ENCODE peak calls at places on chromosomes 16 and 17, in nine cellular contexts. X, K, R, S, Z, D, V, Y and P are unnamed samples.
A peak's percentile ranks its signal among the peaks of the same experiment; 100 is the strongest.

GRCh38 chr16:80029381-80029630 is 428.8 kb upstream of the MAF start:
- DNase-seq in K (no peak), D (no peak), R (no peak), Z (no peak), S (no peak), X (no peak), Y (no peak), V (no peak), P (no peak)

GRCh38 chr16:58331024-58331707 is 36.3 kb upstream of the PRSS54 start:
- DNase-seq in Z (no peak), Y (peak; percentile 20), R (no peak), D (no peak), S (peak; percentile 62), X (no peak), K (no peak), V (no peak), P (peak; percentile 33)

GRCh38 chr17:21368545-21369246 is 7.5 kb upstream of the KCNJ12 start:
- DNase-seq in R (no peak), K (no peak), D (no peak), S (no peak), Z (no peak), X (no peak), V (no peak), Y (no peak), P (no peak)

GRCh38 chr17:59627269-59627668 is 7.6 kb downstream of the CLTC start:
- DNase-seq in K (no peak), S (no peak), V (no peak), R (no peak), Z (no peak), Y (no peak), X (no peak), D (no peak), P (no peak)

GRCh38 chr17:68424861-68425260 is 32.4 kb downstream of the WIPI1 start:
- DNase-seq in D (peak; percentile 56), Y (no peak), R (no peak), V (peak; percentile 12), K (no peak), Z (no peak), S (no peak), X (no peak), P (no peak)

GRCh38 chr16:88331989-88332920 is 50.5 kb upstream of the ZNF469 start:
- DNase-seq in D (peak; percentile 96), Y (peak; percentile 100), Z (peak; percentile 81), S (no peak), R (no peak), V (peak; percentile 91), K (peak; percentile 99), X (no peak), P (peak; percentile 80)

GRCh38 chr17:78824240-78824639 is 16.4 kb downstream of the USP36 start:
- DNase-seq in R (no peak), S (peak; percentile 20), Y (no peak), D (no peak), V (no peak), Z (no peak), K (no peak), X (no peak), P (no peak)

GRCh38 chr16:69108069-69108904 is 2.8 kb downstream of the HAS3 start:
- DNase-seq in D (no peak), X (no peak), Z (no peak), K (peak; percentile 32), Y (no peak), V (no peak), S (peak; percentile 24), R (no peak), P (peak; percentile 35)

GRCh38 chr16:69064164-69064563 is 41.3 kb upstream of the HAS3 start:
- DNase-seq in S (no peak), R (no peak), X (no peak), Z (no peak), K (peak; percentile 63), V (no peak), Y (no peak), D (no peak), P (no peak)

GRCh38 chr17:43757171-43757660 is 1.4 kb downstream of the SOST start:
- DNase-seq in D (peak; percentile 78), X (no peak), Y (no peak), S (no peak), K (no peak), V (no peak), R (no peak), Z (no peak), P (no peak)

GRCh38 chr17:43754947-43755346 is 3.6 kb downstream of the SOST start:
- DNase-seq in Y (no peak), R (no peak), Z (no peak), V (no peak), S (peak; percentile 20), K (no peak), X (no peak), D (no peak), P (no peak)

GRCh38 chr17:43753488-43754129 is 5.0 kb downstream of the SOST start:
- DNase-seq in D (no peak), X (no peak), S (no peak), R (no peak), Y (no peak), V (no peak), Z (no peak), K (no peak), P (peak; percentile 28)

GRCh38 chr17:43756176-43756575 is 2.4 kb downstream of the SOST start:
- DNase-seq in V (no peak), Z (no peak), S (peak; percentile 26), Y (no peak), D (peak; percentile 82), X (no peak), R (no peak), K (no peak), P (no peak)

GRCh38 chr17:43755389-43755875 is 3.2 kb downstream of the SOST start:
- DNase-seq in Z (no peak), S (peak; percentile 76), X (no peak), D (peak; percentile 74), V (no peak), R (no peak), K (no peak), Y (peak; percentile 25), P (peak; percentile 44)
- TF ChIP-seq CTCF in Z (no peak), S (no peak), X (no peak), D (no peak), V (no peak), R (no peak), K (no peak), Y (no peak), P (no peak)

GRCh38 chr16:56825821-56826220 is 39.2 kb upstream of the SLC12A3 start:
- DNase-seq in D (no peak), K (no peak), R (no peak), V (no peak), Y (no peak), Z (no peak), S (no peak), X (no peak), P (no peak)

GRCh38 chr16:56824804-56825203 is 40.2 kb upstream of the SLC12A3 start:
- DNase-seq in X (no peak), R (no peak), D (no peak), Y (no peak), Z (no peak), K (no peak), S (no peak), V (no peak), P (no peak)

GRCh38 chr16:56822966-56823739 is 41.9 kb upstream of the SLC12A3 start:
- DNase-seq in V (no peak), S (no peak), Y (no peak), K (no peak), R (no peak), Z (no peak), D (no peak), X (no peak), P (no peak)

GRCh38 chr16:56828641-56829040 is 36.4 kb upstream of the SLC12A3 start:
- DNase-seq in R (no peak), S (no peak), K (no peak), V (no peak), D (no peak), Y (no peak), Z (no peak), X (no peak), P (no peak)

GRCh38 chr16:56824335-56824734 is 40.7 kb upstream of the SLC12A3 start:
- DNase-seq in K (peak; percentile 30), R (no peak), D (no peak), Z (peak; percentile 65), Y (peak; percentile 39), V (no peak), X (no peak), S (no peak), P (no peak)
- TF ChIP-seq CTCF in K (no peak), R (no peak), D (no peak), Z (peak; percentile 36), Y (peak; percentile 43), V (no peak), X (no peak), S (no peak), P (no peak)

GRCh38 chr17:38868095-38868967 is 1.5 kb upstream of the LASP1 start:
- DNase-seq in D (peak; percentile 94), X (no peak), R (no peak), Y (peak; percentile 57), K (peak; percentile 71), Z (peak; percentile 63), V (no peak), S (peak; percentile 60), P (peak; percentile 78)

GRCh38 chr17:38870259-38871165 is 654 bp downstream of the LASP1 start:
- DNase-seq in K (peak; percentile 73), R (peak; percentile 45), V (peak; percentile 69), Y (peak; percentile 62), X (no peak), Z (peak; percentile 67), S (peak; percentile 63), D (peak; percentile 95), P (peak; percentile 91)

GRCh38 chr17:38869647-38870258 is at the start of gene LASP1:
- DNase-seq in Y (peak; percentile 89), V (peak; percentile 91), K (peak; percentile 90), X (peak; percentile 69), D (peak; percentile 97), Z (peak; percentile 82), S (peak; percentile 87), R (peak; percentile 78), P (peak; percentile 100)

GRCh38 chr17:38867179-38867994 is 2.5 kb upstream of the LASP1 start:
- DNase-seq in V (no peak), X (no peak), S (peak; percentile 75), R (no peak), Y (peak; percentile 76), Z (peak; percentile 76), K (peak; percentile 87), D (peak; percentile 85), P (peak; percentile 96)

GRCh38 chr17:38868968-38869646 is 751 bp upstream of the LASP1 start:
- DNase-seq in Z (peak; percentile 88), V (peak; percentile 85), D (peak; percentile 99), S (peak; percentile 96), R (peak; percentile 85), X (peak; percentile 45), Y (peak; percentile 94), K (peak; percentile 92), P (peak; percentile 100)
- TF ChIP-seq CTCF in Z (peak; percentile 11), V (peak; percentile 64), D (no peak), S (no peak), R (no peak), X (no peak), Y (peak; percentile 32), K (peak; percentile 51), P (no peak)

GRCh38 chr17:30809867-30810266 is 14.6 kb downstream of the CRLF3 start:
- DNase-seq in D (no peak), X (no peak), Y (no peak), R (no peak), V (no peak), S (no peak), K (no peak), Z (no peak), P (no peak)

GRCh38 chr17:30808785-30809286 is 15.7 kb downstream of the CRLF3 start:
- DNase-seq in X (no peak), D (peak; percentile 34), V (no peak), S (no peak), Y (peak; percentile 41), Z (no peak), K (no peak), R (no peak), P (no peak)

GRCh38 chr17:30805944-30806456 is 18.5 kb downstream of the CRLF3 start:
- DNase-seq in D (no peak), V (no peak), R (no peak), X (no peak), S (no peak), Y (no peak), Z (no peak), K (no peak), P (no peak)
- TF ChIP-seq CTCF in D (no peak), V (no peak), R (no peak), X (no peak), S (no peak), Y (peak; percentile 39), Z (no peak), K (peak; percentile 17), P (peak; percentile 14)